ENCODE peak calls at places on chromosome 10, in four cellular contexts. Z is HL-60, E is GM12878, P is K562. X is an unnamed sample.

GRCh38 chr10:58362026-58362799 is 23.0 kb upstream of the TFAM start:
- DNase-seq in Z (no peak), E (no peak), P (no peak), X (no peak)

GRCh38 chr10:87054373-87055295 is 34.5 kb downstream of the FAM25A start:
- DNase-seq in Z (no peak), E (no peak), P (no peak), X (no peak)

GRCh38 chr10:44723654-44724053 is 187.5 kb upstream of the TMEM72 start:
- DNase-seq in Z (no peak), E (no peak), P (no peak), X (no peak)

GRCh38 chr10:95998274-95998673 is 45.1 kb upstream of the CCNJ start:
- DNase-seq in Z (no peak), E (no peak), P (no peak), X (no peak)

GRCh38 chr10:73060738-73061635 is 35.7 kb downstream of the P4HA1 start:
- DNase-seq in Z (no peak), E (no peak), P (peak), X (no peak)

GRCh38 chr10:61024801-61025201 is 80.8 kb upstream of the RHOBTB1 start:
- DNase-seq in Z (no peak), E (no peak), P (peak), X (no peak)

GRCh38 chr10:75103881-75104686 is 7.4 kb upstream of the SAMD8 start:
- DNase-seq in Z (peak), E (no peak), P (no peak), X (no peak)

GRCh38 chr10:119973261-119973660 is 80.7 kb downstream of the SEC23IP start:
- DNase-seq in Z (no peak), E (peak), P (peak), X (no peak)

GRCh38 chr10:87961314-87961713 is 97.9 kb downstream of the PTEN start:
- DNase-seq in Z (no peak), E (no peak), P (no peak), X (no peak)

GRCh38 chr10:73785721-73786511 is 510 bp downstream of the ZSWIM8 start:
- DNase-seq in Z (peak), E (no peak), P (peak), X (no peak)

GRCh38 chr10:113426181-113426837 is 126.5 kb upstream of the HABP2 start:
- DNase-seq in Z (no peak), E (no peak), P (no peak), X (no peak)

GRCh38 chr10:13296476-13296875 is 3.4 kb downstream of the PHYH start:
- DNase-seq in Z (no peak), E (no peak), P (no peak), X (no peak)

GRCh38 chr10:12538596-12538995 is 189.2 kb downstream of the CAMK1D start:
- DNase-seq in Z (no peak), E (no peak), P (no peak), X (no peak)

GRCh38 chr10:91206837-91207474 is 13.5 kb upstream of the PCGF5 start:
- DNase-seq in Z (no peak), E (no peak), P (no peak), X (no peak)

GRCh38 chr10:69484736-69485135 is 33.5 kb downstream of the TSPAN15 start:
- DNase-seq in Z (no peak), E (no peak), P (no peak), X (no peak)

GRCh38 chr10:130412317-130412716 is 276.1 kb downstream of the GLRX3 start:
- DNase-seq in Z (no peak), E (no peak), P (no peak), X (no peak)

GRCh38 chr10:61076572-61077114 is 132.7 kb upstream of the RHOBTB1 start:
- DNase-seq in Z (no peak), E (no peak), P (no peak), X (no peak)

GRCh38 chr10:14004536-14004935 is 326.2 kb downstream of the FRMD4A start:
- DNase-seq in Z (no peak), E (no peak), P (no peak), X (no peak)

GRCh38 chr10:92790449-92790848 is 57.9 kb upstream of the EXOC6 start:
- DNase-seq in Z (no peak), E (no peak), P (no peak), X (no peak)

GRCh38 chr10:17073720-17074547 is 55.7 kb downstream of the CUBN start:
- DNase-seq in Z (no peak), E (no peak), P (no peak), X (no peak)

GRCh38 chr10:23742368-23742767 is 303.5 kb downstream of the OTUD1 start:
- DNase-seq in Z (peak), E (peak), P (no peak), X (no peak)

GRCh38 chr10:128924918-128925317 is 542.1 kb upstream of the MGMT start:
- DNase-seq in Z (no peak), E (no peak), P (no peak), X (no peak)

GRCh38 chr10:30151581-30152389 is 92.4 kb upstream of the JCAD start:
- DNase-seq in Z (no peak), E (no peak), P (peak), X (no peak)

GRCh38 chr10:18377898-18378297 is 237.7 kb downstream of the CACNB2 start:
- DNase-seq in Z (no peak), E (no peak), P (no peak), X (no peak)

GRCh38 chr10:45581497-45582385 is 90.8 kb downstream of the ZFAND4 start:
- DNase-seq in Z (no peak), E (no peak), P (no peak), X (no peak)

GRCh38 chr10:48493083-48493871 is 111.6 kb downstream of the ARHGAP22 start:
- DNase-seq in Z (no peak), E (no peak), P (no peak), X (no peak)

GRCh38 chr10:27244976-27245375 is 4.4 kb upstream of the ACBD5 start:
- DNase-seq in Z (no peak), E (no peak), P (no peak), X (no peak)

GRCh38 chr10:69359089-69360025 is 57.4 kb downstream of the TACR2 start:
- DNase-seq in Z (peak), E (no peak), P (no peak), X (no peak)

GRCh38 chr10:19762026-19762425 is 54.2 kb upstream of the PLXDC2 start:
- DNase-seq in Z (no peak), E (no peak), P (no peak), X (no peak)

GRCh38 chr10:113476191-113476590 is 76.7 kb upstream of the HABP2 start:
- DNase-seq in Z (no peak), E (no peak), P (no peak), X (no peak)

GRCh38 chr10:116774728-116775151 is 32.4 kb upstream of the HSPA12A start:
- DNase-seq in Z (no peak), E (no peak), P (no peak), X (no peak)

GRCh38 chr10:58384999-58385783 is at the start of gene TFAM:
- DNase-seq in Z (peak), E (peak), P (peak), X (peak)

GRCh38 chr10:19654576-19654975 is 161.7 kb upstream of the PLXDC2 start:
- DNase-seq in Z (no peak), E (no peak), P (no peak), X (no peak)

GRCh38 chr10:96043895-96044580 is 655 bp downstream of the CCNJ start:
- DNase-seq in Z (no peak), E (no peak), P (peak), X (peak)

GRCh38 chr10:23869996-23870395 is 338.9 kb upstream of the KIAA1217 start:
- DNase-seq in Z (no peak), E (no peak), P (no peak), X (no peak)

GRCh38 chr10:119408072-119408471 is 134.4 kb downstream of the RGS10 start:
- DNase-seq in Z (no peak), E (no peak), P (no peak), X (no peak)

GRCh38 chr10:93947055-93947454 is 46.7 kb upstream of the PLCE1 start:
- DNase-seq in Z (no peak), E (no peak), P (no peak), X (no peak)

DNA sequence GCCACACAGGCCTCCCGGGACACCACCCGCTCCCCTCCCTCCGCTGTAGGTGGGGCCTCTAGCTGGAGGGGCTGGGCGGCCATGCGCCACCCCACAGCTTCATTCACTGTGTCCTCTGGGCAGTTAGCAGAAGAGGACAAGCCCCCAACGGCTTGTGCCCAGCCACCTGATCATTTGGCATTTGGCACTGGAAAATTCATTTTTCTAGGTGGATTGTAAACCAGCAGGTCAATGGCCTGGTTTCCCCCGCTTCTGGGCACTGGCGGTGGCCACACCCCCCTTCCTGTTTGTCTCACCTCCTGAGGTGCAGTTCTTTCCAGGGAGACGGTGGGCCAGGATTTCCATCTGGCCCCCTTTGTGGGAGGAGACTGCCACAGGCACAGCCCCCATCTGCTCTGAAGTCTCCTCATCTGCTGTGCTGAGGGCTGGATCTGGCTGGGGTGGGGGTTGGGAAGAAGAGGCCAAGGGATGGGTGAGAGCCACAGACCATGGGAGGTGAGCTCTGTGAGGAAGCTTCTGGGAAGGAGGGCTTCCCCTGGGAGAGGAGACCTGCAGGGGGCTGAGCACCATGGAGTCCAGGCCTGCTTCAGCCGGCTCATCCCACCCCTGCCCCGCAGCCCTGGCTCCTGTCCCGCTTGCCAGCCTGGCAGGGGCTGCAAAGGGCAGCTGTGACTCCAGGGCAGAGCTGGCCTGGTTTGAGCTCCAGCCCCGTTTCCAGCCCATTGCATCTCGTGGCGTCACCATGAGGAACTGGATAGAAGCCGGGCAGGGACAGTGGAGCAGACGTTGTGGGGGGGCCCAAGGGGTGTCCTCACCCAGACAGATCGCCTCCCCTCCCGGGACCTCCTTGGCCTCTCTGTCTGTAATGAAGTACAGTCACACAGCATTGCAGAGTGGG is 40.1 kb upstream of the SLC29A3 start:
- DNase-seq in Z (no peak), E (no peak), P (no peak), X (no peak)
- TF ChIP-seq SPI1 in Z (no peak), E (no peak), P (no peak), X (no peak)

DNA sequence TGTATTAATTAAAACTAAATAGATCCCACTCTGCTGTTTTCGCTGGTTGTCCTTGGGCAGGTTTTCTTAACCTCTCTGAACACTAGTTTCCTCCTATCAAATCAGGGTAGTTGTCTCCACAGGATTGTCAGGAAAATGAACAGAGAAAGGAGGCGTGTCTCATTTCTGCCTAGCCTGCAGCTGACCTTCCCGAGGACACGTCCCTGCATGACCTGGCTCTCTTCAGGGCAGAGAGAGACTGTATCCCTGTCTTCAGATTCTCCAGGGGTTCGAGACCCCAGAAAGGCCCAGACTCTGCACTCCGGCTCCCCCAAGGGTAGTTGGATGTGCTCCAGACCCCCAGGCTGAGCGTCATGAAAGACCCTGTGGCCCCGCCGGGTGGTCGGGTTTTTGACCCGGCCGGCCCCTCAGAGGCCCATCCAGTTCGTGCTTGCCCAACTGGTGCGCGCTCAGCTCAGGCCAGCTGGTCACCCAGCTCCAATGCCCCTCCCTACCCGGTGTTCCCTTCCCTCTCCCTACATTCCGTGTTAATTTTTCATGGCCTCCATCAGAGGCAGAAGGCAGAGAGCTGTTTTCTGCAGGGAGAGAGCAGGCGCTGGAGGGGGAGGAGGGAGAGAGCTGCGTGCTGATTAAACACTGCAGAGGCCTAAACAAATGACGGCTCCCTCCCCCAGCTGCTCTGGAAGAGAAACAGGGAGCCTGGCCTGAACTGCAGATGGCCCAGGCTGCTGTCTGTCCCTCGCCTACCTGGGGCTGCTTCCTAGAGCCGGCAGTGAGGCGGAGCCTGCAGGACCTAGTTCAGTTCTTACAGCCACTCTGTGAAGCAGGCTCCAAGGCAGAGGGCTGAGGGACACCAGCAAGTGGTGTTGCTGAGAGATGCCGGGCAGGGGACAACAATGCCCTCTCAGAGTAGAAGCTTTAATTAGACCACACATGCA is 86.2 kb upstream of the PPIF start:
- DNase-seq in Z (no peak), E (no peak), P (no peak), X (no peak)
- TF ChIP-seq POLR2AphosphoS5 in Z (no peak), E (peak), P (no peak), X (peak)

GRCh38 chr10:32790483-32790882 is 167.5 kb downstream of the ITGB1 start:
- DNase-seq in Z (no peak), E (no peak), P (no peak), X (no peak)

GRCh38 chr10:32793033-32793432 is 165.0 kb downstream of the ITGB1 start:
- DNase-seq in Z (no peak), E (no peak), P (no peak), X (no peak)

DNA sequence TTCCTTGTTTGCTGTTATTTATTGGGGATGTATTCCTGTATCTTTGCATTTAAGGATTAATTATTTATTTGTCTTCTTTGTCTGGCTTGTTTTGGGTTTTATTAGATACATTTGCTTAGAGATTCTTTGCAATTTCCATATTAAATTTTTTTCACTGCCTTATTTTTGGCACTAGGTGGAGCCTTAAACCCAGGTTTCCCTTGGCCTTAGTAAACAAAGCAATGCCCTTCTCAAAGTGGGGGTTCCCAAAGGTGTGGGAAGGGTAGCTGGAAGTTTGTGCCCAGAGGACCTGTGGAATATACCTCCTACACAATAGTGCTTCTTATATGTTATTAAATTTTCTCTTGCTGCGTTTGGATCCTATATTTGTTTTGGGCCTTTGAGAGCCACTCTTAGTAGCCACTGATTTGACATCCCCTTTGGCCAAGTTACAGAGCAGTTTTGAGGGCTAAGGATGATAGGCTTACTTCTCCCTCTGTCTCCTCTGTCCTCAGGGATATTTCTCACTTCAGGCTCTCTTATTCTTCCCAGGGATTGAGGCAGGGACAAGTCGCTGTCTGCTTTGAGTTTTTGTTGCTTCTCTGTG is 162.3 kb downstream of the ITGB1 start:
- DNase-seq in Z (no peak), E (peak), P (peak), X (peak)
- TF ChIP-seq SPI1 in Z (no peak), E (no peak), P (no peak), X (no peak)

GRCh38 chr10:126050301-126050700 is 153.9 kb downstream of the FANK1 start:
- DNase-seq in Z (no peak), E (no peak), P (no peak), X (no peak)

GRCh38 chr10:126054191-126054590 is 157.8 kb downstream of the FANK1 start:
- DNase-seq in Z (no peak), E (no peak), P (no peak), X (no peak)

GRCh38 chr10:126052171-126052570 is 155.8 kb downstream of the FANK1 start:
- DNase-seq in Z (no peak), E (no peak), P (no peak), X (no peak)

GRCh38 chr10:126049741-126050140 is 153.4 kb downstream of the FANK1 start:
- DNase-seq in Z (no peak), E (no peak), P (no peak), X (no peak)
- TF ChIP-seq POLR2AphosphoS5 in Z (no peak), E (no peak), P (no peak), X (no peak)

DNA sequence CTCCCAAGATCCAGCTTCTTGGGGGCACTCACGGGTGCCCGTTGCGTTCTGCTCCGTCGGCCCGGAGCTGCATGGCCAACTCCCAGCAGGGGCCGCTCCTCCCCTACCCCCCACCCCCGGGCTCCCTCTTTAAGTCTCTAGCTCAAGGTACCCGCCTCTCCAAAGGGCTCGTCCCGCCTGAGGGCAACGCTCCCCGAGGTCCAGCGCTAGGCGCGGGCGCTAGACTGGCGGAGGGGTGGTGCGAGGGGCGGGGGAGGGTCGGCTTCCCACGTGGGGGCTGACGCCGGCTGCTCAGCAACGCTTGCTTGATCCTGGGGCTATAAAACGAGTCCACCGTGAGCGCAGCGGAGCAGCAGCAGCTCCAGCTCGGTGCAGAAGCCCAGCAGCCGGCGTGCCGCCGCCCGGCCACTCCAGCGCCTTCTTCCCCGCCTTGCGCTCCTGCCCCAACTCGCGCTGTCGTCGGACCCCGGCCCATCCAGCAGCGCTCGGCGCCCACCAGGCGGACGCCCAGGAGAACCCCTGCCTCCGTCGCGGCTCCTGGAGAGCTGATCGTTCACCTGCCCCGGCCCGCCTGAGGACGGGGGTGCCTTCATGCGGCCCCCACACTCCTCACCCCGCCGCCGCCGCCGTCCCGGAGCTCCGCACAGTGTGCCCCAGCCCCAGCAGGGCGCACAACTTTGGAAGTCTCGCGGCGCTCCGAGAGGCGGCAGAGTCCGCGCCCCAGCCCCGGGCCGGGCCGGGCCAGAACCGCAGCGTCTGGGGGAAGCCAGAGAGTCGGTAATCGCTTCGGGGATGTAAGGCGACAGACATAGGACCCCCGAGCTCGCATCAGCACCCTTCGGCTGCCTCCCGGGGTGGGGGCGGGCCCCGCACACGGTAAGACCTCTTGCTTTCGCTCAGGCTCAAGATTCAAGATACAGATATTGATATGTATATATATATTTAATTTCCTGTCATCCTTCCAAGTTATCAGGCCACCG is at the start of gene ADRA2A:
- DNase-seq in Z (no peak), E (no peak), P (no peak), X (peak)
- TF ChIP-seq SPI1 in Z (no peak), E (no peak), P (no peak), X (no peak)